ENCODE peak calls at places on chromosome 15, in six cellular contexts. H is OCI-LY7, I is endothelial cell, W is WTC11, G is IMR-90, Z is activated B cell treated with CpG ODN at 0.5 μM for 24 hours. C is an unnamed sample.

GRCh38 chr15:27498700-27499099 is 527.7 kb downstream of the GABRG3 start:
- DNase-seq in H (no peak), I (no peak), W (no peak), Z (no peak), G (no peak), C (no peak)

GRCh38 chr15:67080118-67080899 is 14.9 kb downstream of the SMAD3 start:
- DNase-seq in I (no peak), Z (no peak), H (no peak), G (peak), W (no peak), C (no peak)

GRCh38 chr15:77822631-77823230 is 190.0 kb upstream of the LINGO1 start:
- DNase-seq in Z (no peak), G (no peak), H (no peak), W (no peak), I (no peak), C (no peak)

GRCh38 chr15:76146808-76147207 is 87.0 kb downstream of the TMEM266 start:
- DNase-seq in G (no peak), H (no peak), W (no peak), I (no peak), Z (no peak), C (no peak)

GRCh38 chr15:78103406-78104118 is 11.2 kb downstream of the SH2D7 start:
- DNase-seq in I (no peak), G (no peak), H (peak), Z (no peak), W (no peak), C (no peak)

GRCh38 chr15:62365795-62366442 is 200.8 kb upstream of the C2CD4B start:
- DNase-seq in Z (no peak), G (no peak), W (no peak), H (no peak), I (no peak), C (no peak)

GRCh38 chr15:31024330-31024729 is 32.9 kb upstream of the MTMR10 start:
- DNase-seq in G (peak), H (no peak), W (peak), Z (no peak), I (peak), C (no peak)

GRCh38 chr15:41581110-41581509 is 22.1 kb downstream of the TYRO3 start:
- DNase-seq in H (peak), G (no peak), Z (no peak), I (no peak), W (peak), C (no peak)

GRCh38 chr15:87741350-87741749 is 515.2 kb downstream of the NTRK3 start:
- DNase-seq in H (no peak), I (no peak), G (no peak), Z (no peak), W (no peak), C (no peak)

GRCh38 chr15:49986326-49986725 is 132.7 kb downstream of the ATP8B4 start:
- DNase-seq in I (no peak), W (no peak), H (no peak), G (no peak), Z (no peak), C (no peak)

GRCh38 chr15:54288049-54288448 is 309.8 kb downstream of the UNC13C start:
- DNase-seq in I (no peak), G (no peak), W (no peak), Z (no peak), H (no peak), C (no peak)

GRCh38 chr15:25545017-25545416 is 106.2 kb upstream of the UBE3A start:
- DNase-seq in Z (no peak), H (no peak), G (peak), W (no peak), I (no peak), C (no peak)

GRCh38 chr15:25542648-25543047 is 103.8 kb upstream of the UBE3A start:
- DNase-seq in Z (no peak), W (no peak), G (no peak), I (no peak), H (no peak), C (no peak)

GRCh38 chr15:25541228-25541627 is 102.4 kb upstream of the UBE3A start:
- DNase-seq in H (no peak), Z (no peak), W (no peak), I (no peak), G (no peak), C (no peak)

GRCh38 chr15:25544076-25544475 is 105.3 kb upstream of the UBE3A start:
- DNase-seq in Z (no peak), G (no peak), H (no peak), W (no peak), I (no peak), C (no peak)

DNA sequence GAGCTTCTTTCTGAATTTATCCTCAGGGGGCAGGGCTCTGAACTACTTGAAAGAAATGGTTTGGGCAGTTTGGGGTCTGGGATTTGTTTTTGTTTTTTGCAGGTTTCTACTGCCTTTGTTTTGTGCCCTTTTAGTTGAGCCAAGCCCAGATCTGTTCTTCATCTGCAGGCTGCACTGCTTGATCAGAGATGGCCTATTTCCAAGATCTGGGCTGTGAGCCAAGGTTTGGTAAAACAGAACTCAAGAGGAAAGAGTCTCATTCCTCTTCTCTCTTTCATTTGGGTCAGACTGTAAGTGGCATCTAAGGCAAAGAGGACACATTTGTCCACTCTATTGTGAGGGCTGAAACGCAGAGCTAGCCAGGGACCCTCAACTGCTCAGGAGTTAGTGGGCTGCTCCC is 104.3 kb upstream of the UBE3A start:
- DNase-seq in Z (no peak), G (peak), W (no peak), H (no peak), I (no peak), C (no peak)
- TF ChIP-seq CTCF in Z (no peak), G (no peak), W (no peak), H (no peak), I (no peak), C (no peak)

DNA sequence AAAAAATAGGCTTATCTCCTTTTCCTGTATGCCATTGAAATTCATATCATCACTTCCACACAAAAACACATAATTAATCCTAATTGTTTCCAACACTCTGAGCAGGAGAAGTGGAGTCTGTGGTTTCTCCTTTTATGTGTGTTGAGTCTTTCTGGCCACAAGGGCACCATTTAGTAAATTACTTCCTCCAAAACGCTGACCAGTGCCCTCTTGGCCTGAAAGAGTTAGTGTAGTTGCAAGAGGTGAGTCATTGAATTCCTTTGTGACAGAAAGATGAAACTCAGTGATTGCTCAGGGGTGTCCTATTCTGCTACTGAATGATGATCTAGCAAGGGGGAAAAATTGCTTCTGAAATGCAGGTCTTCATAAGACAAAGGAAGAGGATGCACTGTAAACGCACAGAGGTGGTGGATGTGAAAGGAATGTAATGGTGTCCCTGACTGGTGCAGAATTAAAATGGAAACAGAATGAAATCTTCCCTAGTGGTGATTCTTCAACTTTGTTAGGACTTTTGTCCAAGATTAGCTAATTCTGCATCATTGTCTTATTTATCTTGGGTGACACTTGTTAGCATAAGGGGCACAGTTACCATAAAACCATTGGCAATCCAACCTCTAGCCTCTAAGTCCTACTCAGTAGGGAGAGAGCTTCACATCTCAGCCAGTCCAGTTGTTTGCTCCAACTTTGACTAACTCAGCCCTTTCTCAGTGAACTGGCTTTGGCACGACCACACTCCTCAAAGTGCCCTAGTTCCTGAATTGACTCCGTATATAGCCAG is 208.4 kb upstream of the NANOGP8 start:
- DNase-seq in Z (no peak), I (no peak), W (no peak), G (peak), H (no peak), C (no peak)
- TF ChIP-seq CTCF in Z (no peak), I (peak), W (no peak), G (peak), H (no peak), C (no peak)

DNA sequence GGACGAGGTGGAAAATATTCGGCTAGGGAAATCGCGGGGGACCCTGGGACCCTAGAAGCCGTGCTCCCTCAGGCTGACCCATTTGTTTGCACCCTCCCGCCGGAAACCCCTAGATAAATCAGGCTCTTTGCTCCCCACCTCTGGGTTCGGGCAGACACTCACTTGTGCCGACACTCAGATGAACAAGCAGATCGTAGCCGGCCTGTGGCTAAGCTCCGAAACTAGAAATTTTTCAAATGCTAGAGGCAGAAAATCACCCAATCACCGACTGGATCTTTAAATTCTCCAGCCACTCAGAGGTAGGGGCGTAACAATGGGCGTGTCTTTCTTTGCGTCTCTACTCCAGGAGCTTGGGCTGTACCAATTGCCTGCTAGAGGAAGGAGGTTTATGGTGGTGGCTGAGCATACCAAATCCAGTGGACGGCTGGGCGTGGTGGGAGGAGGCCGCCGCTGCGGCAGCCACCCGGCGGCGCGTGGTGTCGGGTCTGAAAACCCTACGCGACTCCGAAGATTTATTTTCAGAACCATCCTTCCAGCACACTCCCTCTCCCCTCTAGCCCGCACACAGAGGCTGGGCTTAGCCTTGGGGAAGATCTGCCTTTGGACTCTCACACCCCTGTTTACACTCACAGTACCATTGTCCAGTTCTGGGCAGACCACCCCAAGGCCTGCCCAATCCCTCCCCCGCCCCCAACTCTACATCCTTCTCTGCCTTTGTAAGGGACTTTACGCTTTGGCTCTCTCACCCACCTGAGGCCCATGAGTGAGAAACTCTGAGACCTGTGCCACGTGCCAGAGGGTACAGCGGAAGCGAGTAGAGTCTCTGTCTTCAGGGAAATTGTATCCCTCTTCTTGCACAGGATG is at the start of gene PIF1:
- DNase-seq in G (peak), I (peak), W (peak), H (peak), Z (peak), C (peak)
- TF ChIP-seq CTCF in G (no peak), I (no peak), W (no peak), H (peak), Z (no peak), C (no peak)

DNA sequence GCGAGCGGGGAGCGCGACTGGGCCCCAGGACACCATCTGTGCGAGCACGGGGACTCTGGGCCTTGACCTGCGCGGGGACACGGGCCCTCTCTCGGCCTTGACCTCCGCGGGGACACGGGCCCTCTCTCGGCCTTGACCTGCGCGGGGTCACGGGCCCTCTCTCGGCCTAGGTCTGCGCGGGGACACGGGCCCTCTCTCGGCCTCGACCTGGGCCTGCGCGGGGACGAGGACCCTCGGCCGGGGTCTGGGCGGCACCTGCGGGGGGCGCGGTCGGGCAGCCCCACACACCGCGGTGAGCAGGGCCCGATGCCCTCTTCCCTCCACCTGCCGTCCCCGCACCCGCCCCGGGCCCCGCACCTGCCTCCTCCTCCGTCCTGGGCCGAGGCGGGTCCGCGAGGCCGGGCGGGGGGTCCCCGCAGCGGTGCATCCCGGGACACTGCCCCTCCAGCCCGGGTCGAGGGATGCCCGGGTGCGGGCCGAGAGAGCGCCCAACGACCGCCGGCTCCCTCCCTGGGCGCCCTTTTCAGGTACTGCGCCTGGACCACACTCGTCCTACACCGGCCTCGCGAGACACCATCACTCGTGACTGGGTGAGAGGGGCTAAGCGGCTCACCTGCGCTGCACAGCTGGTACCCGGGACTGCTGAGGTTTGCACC is 15.7 kb upstream of the CERS3 start:
- DNase-seq in W (no peak), G (no peak), Z (no peak), H (no peak), I (no peak), C (no peak)
- TF ChIP-seq CTCF in W (no peak), G (no peak), Z (no peak), H (no peak), I (no peak), C (no peak)

DNA sequence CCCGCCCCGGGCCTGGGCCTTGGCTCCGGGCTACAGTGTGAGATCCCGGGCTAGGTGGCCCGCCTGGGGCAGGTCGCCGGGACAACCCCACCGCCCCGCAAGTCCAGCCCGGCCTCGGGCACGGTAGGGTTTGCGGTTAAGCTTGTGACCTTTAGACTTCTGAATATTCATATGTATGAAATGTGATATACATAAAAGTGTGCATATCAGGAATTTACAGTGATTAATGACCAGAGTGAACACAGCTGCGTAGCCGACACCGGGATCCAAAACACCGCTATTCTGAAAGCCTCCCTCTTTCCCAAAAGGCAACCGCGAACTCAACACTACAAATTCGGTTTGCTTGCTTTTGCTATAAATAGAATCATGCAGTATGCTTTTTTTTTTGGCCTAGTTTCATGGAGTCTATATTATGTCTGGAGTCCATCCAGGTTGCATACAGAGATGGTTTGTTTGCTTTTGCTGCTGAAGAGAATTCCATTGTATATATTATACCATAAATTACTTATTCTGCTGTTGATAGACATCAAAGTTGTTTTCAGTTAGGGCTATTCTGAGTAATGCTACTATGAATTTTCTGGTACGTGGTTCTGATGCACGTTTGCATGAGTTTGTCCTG is 668 bp upstream of the SNRPA1 start:
- DNase-seq in Z (no peak), H (no peak), I (no peak), W (no peak), G (peak), C (no peak)
- TF ChIP-seq CTCF in Z (no peak), H (no peak), I (no peak), W (no peak), G (no peak), C (no peak)

DNA sequence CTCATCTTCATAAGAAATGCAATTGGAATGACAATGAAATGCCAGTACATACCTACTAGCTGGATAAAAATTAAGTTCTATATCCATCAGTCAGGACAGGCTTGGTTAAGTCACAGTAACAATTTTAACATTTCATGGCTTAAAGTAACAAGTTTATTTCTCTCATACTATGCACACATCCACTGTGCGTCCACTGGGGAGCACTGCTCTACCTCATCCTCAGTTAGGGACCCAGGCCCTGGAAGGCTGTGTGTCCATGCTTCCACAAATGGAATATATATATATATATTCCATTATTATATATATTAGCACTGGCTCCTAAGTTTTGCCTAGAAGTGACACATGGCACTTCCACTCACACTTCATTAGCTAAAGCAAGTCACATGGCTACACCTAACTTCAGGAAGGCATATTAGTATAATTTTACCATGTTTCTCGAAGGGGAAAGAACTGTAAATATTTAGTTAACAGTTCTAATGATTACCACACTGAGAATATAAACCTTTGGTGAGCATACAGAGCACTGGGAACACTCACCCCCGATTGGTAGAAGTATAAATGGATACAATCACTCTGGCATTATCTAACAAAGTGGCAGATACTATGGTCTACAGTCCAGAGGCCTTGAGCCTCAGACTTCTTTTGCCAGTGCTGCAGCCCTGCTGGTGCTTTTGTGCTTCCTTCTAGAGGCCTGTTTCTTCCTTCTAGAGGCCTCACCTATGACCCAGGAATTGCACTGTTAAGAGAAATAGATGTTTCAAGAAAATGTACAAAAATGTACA is 28.6 kb downstream of the AP3S2 start:
- DNase-seq in H (no peak), W (no peak), Z (no peak), G (no peak), I (no peak), C (no peak)
- TF ChIP-seq CTCF in H (no peak), W (no peak), Z (no peak), G (no peak), I (no peak), C (no peak)

GRCh38 chr15:19992428-19992827 is 549.2 kb downstream of the GOLGA6L6 start:
- DNase-seq in I (no peak), Z (no peak), W (no peak), H (no peak), G (no peak), C (no peak)

GRCh38 chr15:19984101-19984500 is 557.5 kb downstream of the GOLGA6L6 start:
- DNase-seq in I (no peak), W (no peak), H (no peak), Z (no peak), G (no peak), C (no peak)

DNA sequence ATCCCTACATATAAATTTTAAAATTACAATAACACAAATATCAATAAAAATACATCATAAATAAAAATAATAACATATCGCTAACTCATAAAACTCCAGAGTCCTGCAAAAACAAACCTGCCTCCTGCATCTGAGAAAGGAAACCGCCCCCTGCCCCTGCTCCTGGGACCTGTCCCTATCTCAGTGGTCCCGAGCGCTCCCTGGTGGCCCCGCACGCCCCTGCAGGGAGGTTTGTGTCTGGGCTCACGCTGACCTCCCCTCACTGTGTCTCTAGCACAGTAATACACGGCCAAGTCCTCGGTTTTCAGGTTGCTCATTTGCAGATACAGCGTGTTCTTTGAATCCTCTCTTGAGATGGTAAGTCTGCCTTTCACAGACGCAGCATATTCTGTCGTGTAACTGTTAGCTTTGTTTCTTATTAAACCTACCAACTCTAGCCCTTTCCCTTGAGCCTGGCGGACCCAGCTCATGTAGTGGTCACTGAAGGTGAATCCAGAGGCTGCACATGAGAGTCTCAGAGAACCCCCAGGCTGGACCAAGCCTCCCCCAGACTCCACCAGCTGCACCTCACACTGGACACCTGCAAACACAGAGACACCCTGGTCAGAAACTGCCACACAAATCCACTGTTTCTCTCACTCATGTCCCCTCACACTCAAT is 554.1 kb downstream of the GOLGA6L6 start:
- DNase-seq in Z (no peak), I (no peak), G (no peak), W (no peak), H (peak), C (no peak)
- TF ChIP-seq CTCF in Z (no peak), I (no peak), G (no peak), W (no peak), H (peak), C (no peak)